ENCODE peak calls at places on chromosome 13, in four cellular contexts. Y is CD4-positive, alpha-beta memory T cell; X is H9; I is body of pancreas. R is an unnamed sample.

GRCh38 chr13:41973247-41973741 is 12.4 kb upstream of the VWA8 start:
- DNase-seq in Y (peak), X (peak), I (no peak), R (no peak)

GRCh38 chr13:98199480-98199879 is 22.4 kb upstream of the RNF113B start:
- DNase-seq in Y (no peak), X (no peak), I (no peak), R (no peak)

GRCh38 chr13:113369881-113370280 is 6.0 kb upstream of the GRTP1 start:
- DNase-seq in Y (no peak), X (no peak), I (no peak), R (peak)

GRCh38 chr13:72737033-72737432 is 9.3 kb downstream of the BORA start:
- DNase-seq in Y (no peak), X (no peak), I (no peak), R (no peak)

GRCh38 chr13:28059214-28059613 is 41.2 kb downstream of the FLT3 start:
- DNase-seq in Y (no peak), X (peak), I (peak), R (no peak)

GRCh38 chr13:47109028-47109427 is 212.2 kb upstream of the HTR2A start:
- DNase-seq in Y (no peak), X (no peak), I (no peak), R (no peak)

GRCh38 chr13:102487330-102487729 is 85.5 kb upstream of the FGF14 start:
- DNase-seq in Y (no peak), X (no peak), I (no peak), R (no peak)

GRCh38 chr13:45873491-45874360 is 22.2 kb upstream of the SIAH3 start:
- DNase-seq in Y (no peak), X (no peak), I (no peak), R (no peak)

GRCh38 chr13:31962661-31963345 is 68.8 kb upstream of the FRY start:
- DNase-seq in Y (no peak), X (no peak), I (no peak), R (no peak)

GRCh38 chr13:98539655-98540054 is 37.3 kb downstream of the STK24 start:
- DNase-seq in Y (no peak), X (no peak), I (no peak), R (no peak)

GRCh38 chr13:48334534-48335127 is 31.1 kb downstream of the RB1 start:
- DNase-seq in Y (no peak), X (no peak), I (no peak), R (no peak)

GRCh38 chr13:100818706-100819105 is 144.1 kb upstream of the TMTC4 start:
- DNase-seq in Y (no peak), X (no peak), I (peak), R (no peak)

GRCh38 chr13:61685683-61686013 is 270.0 kb upstream of the PCDH20 start:
- DNase-seq in Y (no peak), X (peak), I (no peak), R (no peak)

GRCh38 chr13:113665582-113666323 is 1.3 kb upstream of the GRK1 start:
- DNase-seq in Y (no peak), X (no peak), I (no peak), R (no peak)

GRCh38 chr13:93174260-93174659 is 52.3 kb upstream of the GPC6 start:
- DNase-seq in Y (no peak), X (no peak), I (no peak), R (no peak)

GRCh38 chr13:52845766-52846566 is 2.5 kb downstream of the PCDH8 start:
- DNase-seq in Y (no peak), X (peak), I (peak), R (no peak)

GRCh38 chr13:50129923-50130685 is 114.9 kb downstream of the KCNRG start:
- DNase-seq in Y (peak), X (peak), I (peak), R (no peak)

GRCh38 chr13:101283782-101284181 is 132.5 kb downstream of the NALCN start:
- DNase-seq in Y (no peak), X (no peak), I (no peak), R (no peak)

GRCh38 chr13:33207616-33207964 is 78.0 kb downstream of the STARD13 start:
- DNase-seq in Y (no peak), X (no peak), I (peak), R (no peak)

GRCh38 chr13:60754211-60754610 is 357.2 kb downstream of the TDRD3 start:
- DNase-seq in Y (no peak), X (no peak), I (no peak), R (no peak)

GRCh38 chr13:30895773-30896172 is 10.3 kb upstream of the MEDAG start:
- DNase-seq in Y (no peak), X (no peak), I (peak), R (peak)

GRCh38 chr13:35225159-35225558 is 251.3 kb downstream of the MAB21L1 start:
- DNase-seq in Y (no peak), X (no peak), I (no peak), R (no peak)

GRCh38 chr13:99265823-99266426 is 7.7 kb upstream of the GPR18 start:
- DNase-seq in Y (peak), X (no peak), I (no peak), R (no peak)

GRCh38 chr13:76937416-76937815 is 10.9 kb upstream of the ACOD1 start:
- DNase-seq in Y (no peak), X (no peak), I (peak), R (peak)

GRCh38 chr13:60229708-60230272 is 66.1 kb upstream of the DIAPH3 start:
- DNase-seq in Y (no peak), X (no peak), I (no peak), R (no peak)

GRCh38 chr13:92994056-92994455 is 232.6 kb upstream of the GPC6 start:
- DNase-seq in Y (no peak), X (no peak), I (no peak), R (no peak)

GRCh38 chr13:51311271-51311670 is 28.2 kb upstream of the SERPINE3 start:
- DNase-seq in Y (no peak), X (no peak), I (no peak), R (no peak)

GRCh38 chr13:99280166-99280565 is 22.0 kb upstream of the GPR18 start:
- DNase-seq in Y (no peak), X (no peak), I (peak), R (no peak)

GRCh38 chr13:100088282-100088647 is 628 bp upstream of the PCCA start:
- DNase-seq in Y (no peak), X (no peak), I (no peak), R (no peak)

GRCh38 chr13:52734075-52734623 is 5.5 kb downstream of the CNMD start:
- DNase-seq in Y (no peak), X (no peak), I (no peak), R (no peak)

GRCh38 chr13:28466151-28466550 is 28.8 kb downstream of the FLT1 start:
- DNase-seq in Y (no peak), X (no peak), I (no peak), R (no peak)

GRCh38 chr13:71797487-71797886 is 69.5 kb downstream of the DACH1 start:
- DNase-seq in Y (no peak), X (no peak), I (no peak), R (no peak)

GRCh38 chr13:94387047-94387446 is 92.4 kb downstream of the DCT start:
- DNase-seq in Y (no peak), X (no peak), I (no peak), R (no peak)

DNA sequence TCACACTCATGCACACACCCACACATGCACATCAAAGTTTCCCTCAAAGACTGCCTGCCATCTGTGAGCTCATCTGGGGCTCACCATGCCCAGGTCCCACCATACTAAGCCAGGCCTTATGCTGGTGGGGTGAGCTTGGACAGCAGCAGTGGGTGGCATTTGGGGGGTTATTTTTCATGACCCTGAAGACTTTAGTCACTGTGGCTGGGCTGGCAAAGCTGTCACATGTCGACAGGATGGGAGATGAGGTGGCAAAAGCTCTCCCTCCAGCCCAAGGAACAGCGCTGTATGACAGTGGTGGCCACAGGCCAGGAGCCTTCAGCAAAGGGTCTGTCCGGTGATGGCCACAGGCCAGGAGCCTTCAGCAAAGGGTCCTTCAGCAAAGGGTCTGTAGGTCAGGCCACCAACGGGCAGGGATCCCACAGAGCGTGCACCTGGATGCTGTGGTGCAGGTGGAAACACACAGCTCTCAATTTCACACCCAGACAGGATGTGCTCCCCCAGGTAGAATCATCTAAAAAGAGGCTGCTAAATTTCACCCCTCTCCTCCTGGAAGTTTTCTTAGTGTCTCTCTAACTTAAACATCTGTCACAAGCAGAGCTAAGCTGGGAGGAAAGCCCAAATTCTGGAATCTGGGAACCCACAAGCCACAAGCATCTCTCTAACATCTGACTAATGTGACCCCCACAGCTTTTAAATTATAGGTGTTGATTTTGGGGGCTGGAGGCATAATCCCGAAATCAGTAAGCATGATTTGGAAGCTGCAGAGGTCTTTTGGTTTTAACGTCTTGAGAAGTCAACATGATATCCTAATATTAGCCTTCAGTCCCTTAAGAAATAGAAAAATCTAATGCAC is 23.1 kb downstream of the COL4A1 start:
- DNase-seq in Y (no peak), X (no peak), I (no peak), R (no peak)
- H3K27ac ChIP-seq in Y (no peak), X (no peak), I (no peak), R (peak)

DNA sequence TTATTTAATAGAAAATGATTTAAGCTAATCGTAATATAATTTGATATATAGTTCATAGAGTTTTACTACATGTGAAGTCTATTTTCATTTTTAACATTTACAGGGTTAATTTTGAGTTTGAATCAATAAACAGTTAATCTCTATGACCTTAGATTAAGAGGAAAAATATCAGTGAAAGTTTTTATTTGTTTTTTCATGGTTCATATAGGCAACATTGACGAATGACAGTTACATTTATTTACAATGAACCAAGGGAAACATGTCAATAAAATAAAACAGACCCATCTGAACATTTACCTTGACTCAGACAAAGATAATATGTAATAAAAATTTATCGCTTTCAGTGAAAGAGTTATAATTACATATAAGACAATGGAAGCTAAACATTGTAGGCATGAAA is 346.6 kb upstream of the SLITRK5 start:
- DNase-seq in Y (no peak), X (no peak), I (no peak), R (no peak)
- H3K27ac ChIP-seq in Y (no peak), X (no peak), I (no peak), R (no peak)

GRCh38 chr13:29771247-29771646 is 79.2 kb downstream of the UBL3 start:
- DNase-seq in Y (no peak), X (no peak), I (no peak), R (no peak)

DNA sequence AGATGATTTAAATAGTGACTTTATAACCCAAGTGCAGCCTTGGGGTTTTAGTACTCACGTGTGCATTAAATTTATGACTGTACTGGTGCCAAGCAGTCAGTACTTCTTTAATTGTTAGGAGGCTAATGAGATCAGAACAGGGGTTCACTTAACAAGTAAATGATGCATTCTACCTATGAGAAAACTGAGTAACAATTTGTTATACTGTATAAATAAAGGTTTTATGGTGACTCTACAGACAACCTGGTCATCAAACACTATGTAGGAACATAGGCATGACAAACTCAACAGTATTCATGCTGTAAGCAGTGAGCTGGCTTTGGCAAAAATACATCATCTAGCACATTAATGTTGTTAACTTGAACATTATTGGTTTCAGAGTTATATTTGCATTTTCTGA is 75.6 kb downstream of the UBL3 start:
- DNase-seq in Y (no peak), X (no peak), I (no peak), R (no peak)
- H3K27ac ChIP-seq in Y (no peak), X (no peak), I (no peak), R (no peak)

DNA sequence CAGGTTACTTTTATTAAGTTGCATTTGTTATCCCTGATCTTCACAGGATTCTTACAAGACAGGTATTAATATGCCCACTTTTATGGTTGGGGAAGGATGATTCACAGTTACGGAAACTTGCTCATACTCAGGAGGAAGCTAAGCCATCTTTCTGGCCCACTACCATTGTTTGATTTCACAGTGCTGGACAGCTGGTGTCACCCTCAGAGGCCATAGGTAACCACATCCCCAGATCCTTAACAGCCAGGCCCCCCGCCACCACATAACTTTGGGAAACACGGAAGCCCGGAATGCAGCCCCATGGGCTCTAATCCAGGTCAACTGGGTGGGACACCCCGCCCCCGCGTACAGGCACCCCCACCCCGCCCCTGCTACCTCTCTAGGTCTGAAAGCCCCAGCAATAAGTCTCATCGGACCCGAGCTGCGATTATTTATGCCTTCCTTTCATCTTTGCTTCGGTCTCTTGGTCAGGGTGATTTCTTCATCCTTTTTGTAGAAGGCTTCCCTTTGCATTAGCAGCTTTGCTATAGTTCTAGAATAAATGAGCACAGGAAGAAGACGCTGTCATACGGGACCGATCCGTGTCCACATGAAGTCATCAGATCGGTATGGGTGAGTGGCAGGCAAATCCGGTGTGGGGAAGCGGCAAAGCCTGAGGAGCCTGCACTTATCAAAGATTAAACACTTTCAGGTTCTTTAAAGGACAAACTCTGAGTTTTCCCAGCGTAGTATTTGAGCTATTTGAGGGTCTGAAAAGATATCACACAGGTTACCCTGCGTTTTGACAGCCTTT is 119.5 kb downstream of the IRS2 start:
- DNase-seq in Y (no peak), X (no peak), I (no peak), R (no peak)
- H3K27ac ChIP-seq in Y (no peak), X (no peak), I (no peak), R (no peak)

DNA sequence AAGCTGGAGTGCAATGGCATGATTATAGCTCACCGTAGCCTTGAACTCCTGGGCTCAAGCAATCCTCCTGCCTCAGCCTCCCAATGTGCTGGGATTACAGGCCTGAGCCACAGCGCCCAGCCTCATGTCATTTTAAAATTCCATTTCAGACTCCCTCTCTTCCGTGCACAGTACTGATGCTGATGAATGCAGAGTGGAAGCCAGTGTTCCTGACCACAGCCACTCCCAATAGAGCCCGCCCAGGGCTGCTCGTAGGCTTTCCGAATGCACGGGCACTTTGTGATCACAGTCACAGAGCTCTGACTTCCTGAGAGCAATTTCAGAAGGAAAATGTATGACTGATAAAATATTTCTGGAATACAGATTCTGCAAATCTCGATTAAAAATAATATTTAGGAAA is 38.8 kb upstream of the AMER2 start:
- DNase-seq in Y (no peak), X (no peak), I (no peak), R (no peak)
- H3K27ac ChIP-seq in Y (no peak), X (no peak), I (no peak), R (no peak)

GRCh38 chr13:74388626-74389025 is 254.4 kb upstream of the KLF12 start:
- DNase-seq in Y (no peak), X (no peak), I (no peak), R (no peak)
- H3K27ac ChIP-seq in Y (no peak), X (no peak), I (no peak), R (no peak)